ENCODE peak calls at places on chromosomes 6 and 20, in eight cellular contexts. V, J, Q, R, O, P, L and G are unnamed samples.

GRCh38 chr6:5537967-5538366 is 276.7 kb downstream of the FARS2 start:
- DNase-seq in L (no peak), J (no peak), O (no peak), R (no peak), P (no peak), V (peak), Q (no peak), G (no peak)

GRCh38 chr6:146289816-146290588 is 253.6 kb upstream of the RAB32 start:
- DNase-seq in V (peak), P (no peak), O (no peak), R (peak), Q (no peak), L (no peak), J (no peak), G (no peak)

GRCh38 chr20:10322073-10323012 is 103.7 kb downstream of the SNAP25 start:
- DNase-seq in P (no peak), R (no peak), Q (no peak), V (no peak), O (no peak), L (no peak), J (no peak), G (no peak)

GRCh38 chr6:35049885-35050284 is 91.3 kb downstream of the TCP11 start:
- DNase-seq in Q (peak), L (no peak), P (no peak), V (peak), J (no peak), O (no peak), R (peak), G (no peak)

GRCh38 chr20:50642288-50642803 is 49.0 kb downstream of the RIPOR3 start:
- DNase-seq in J (no peak), R (no peak), O (no peak), V (no peak), L (no peak), P (no peak), Q (no peak), G (no peak)

GRCh38 chr6:42690151-42690702 is 32.2 kb downstream of the PRPH2 start:
- DNase-seq in J (no peak), O (no peak), V (peak), L (no peak), Q (no peak), P (no peak), R (no peak), G (no peak)

GRCh38 chr6:106192824-106193223 is 106.7 kb downstream of the PRDM1 start:
- DNase-seq in R (peak), L (no peak), O (no peak), P (no peak), Q (no peak), J (no peak), V (peak), G (no peak)

GRCh38 chr6:18248698-18249097 is 15.6 kb downstream of the DEK start:
- DNase-seq in J (no peak), V (no peak), P (no peak), R (no peak), Q (no peak), L (no peak), O (no peak), G (no peak)

GRCh38 chr6:127879685-127880084 is 21.2 kb downstream of the THEMIS start:
- DNase-seq in P (peak), J (no peak), R (peak), Q (no peak), L (peak), O (no peak), V (peak), G (peak)

GRCh38 chr20:33709398-33709797 is 10.7 kb downstream of the PXMP4 start:
- DNase-seq in Q (no peak), O (no peak), L (no peak), P (no peak), R (no peak), J (no peak), V (no peak), G (no peak)

GRCh38 chr6:166360243-166361079 is 18.1 kb upstream of the SFT2D1 start:
- DNase-seq in R (no peak), L (no peak), O (no peak), P (no peak), J (no peak), V (peak), Q (no peak), G (no peak)